ENCODE peak calls at places on chromosomes 2 and 18, in four cellular contexts. One of them, this sample, is unnamed.

GRCh38 chr2:185828326-185828725 is 89.7 kb downstream of the FSIP2 start:
- DNase-seq in HepG2: no peak
- DNase-seq in fibroblast of lung: no peak
- DNase-seq in HCT116: no peak
- DNase-seq in this sample: no peak

GRCh38 chr2:142989276-142990204 is 112.1 kb downstream of the KYNU start:
- DNase-seq in HCT116: peak; percentile 24
- DNase-seq in fibroblast of lung: peak; percentile 50
- DNase-seq in HepG2: peak; percentile 44
- DNase-seq in this sample: peak; percentile 39

GRCh38 chr2:146385031-146385430 is 1459.8 kb upstream of the ACVR2A start:
- DNase-seq in HepG2: no peak
- DNase-seq in fibroblast of lung: no peak
- DNase-seq in HCT116: no peak
- DNase-seq in this sample: no peak

GRCh38 chr18:50982086-50982801 is 14.4 kb downstream of the ELAC1 start:
- DNase-seq in fibroblast of lung: no peak
- DNase-seq in HCT116: no peak
- DNase-seq in HepG2: no peak
- DNase-seq in this sample: no peak

GRCh38 chr2:55616509-55617159 is 788 bp downstream of the PPP4R3B start:
- DNase-seq in HepG2: peak; percentile 65
- DNase-seq in fibroblast of lung: peak; percentile 65
- DNase-seq in HCT116: no peak
- DNase-seq in this sample: peak; percentile 46

GRCh38 chr18:79069792-79070151 is 578 bp downstream of the ATP9B start:
- DNase-seq in fibroblast of lung: no peak
- DNase-seq in HCT116: no peak
- DNase-seq in HepG2: no peak
- DNase-seq in this sample: no peak

GRCh38 chr2:79593237-79593867 is 80.5 kb downstream of the CTNNA2 start:
- DNase-seq in HCT116: no peak
- DNase-seq in HepG2: no peak
- DNase-seq in fibroblast of lung: no peak
- DNase-seq in this sample: no peak

GRCh38 chr2:104654813-104655212 is 199.1 kb upstream of the POU3F3 start:
- DNase-seq in HepG2: no peak
- DNase-seq in HCT116: no peak
- DNase-seq in fibroblast of lung: no peak
- DNase-seq in this sample: no peak

GRCh38 chr2:102049756-102050443 is 58.1 kb downstream of the IL1R2 start:
- DNase-seq in HCT116: no peak
- DNase-seq in HepG2: no peak
- DNase-seq in fibroblast of lung: peak; percentile 16
- DNase-seq in this sample: no peak

GRCh38 chr2:102053096-102053495 is 61.3 kb downstream of the IL1R2 start:
- DNase-seq in fibroblast of lung: no peak
- DNase-seq in HCT116: no peak
- DNase-seq in HepG2: peak; percentile 30
- DNase-seq in this sample: no peak

GRCh38 chr2:102050854-102051391 is 59.2 kb downstream of the IL1R2 start:
- DNase-seq in HepG2: peak; percentile 33
- DNase-seq in HCT116: no peak
- DNase-seq in fibroblast of lung: peak; percentile 87
- DNase-seq in this sample: no peak

GRCh38 chr2:102052367-102052764 is 60.6 kb downstream of the IL1R2 start:
- DNase-seq in HCT116: no peak
- DNase-seq in HepG2: no peak
- DNase-seq in fibroblast of lung: no peak
- DNase-seq in this sample: no peak

DNA sequence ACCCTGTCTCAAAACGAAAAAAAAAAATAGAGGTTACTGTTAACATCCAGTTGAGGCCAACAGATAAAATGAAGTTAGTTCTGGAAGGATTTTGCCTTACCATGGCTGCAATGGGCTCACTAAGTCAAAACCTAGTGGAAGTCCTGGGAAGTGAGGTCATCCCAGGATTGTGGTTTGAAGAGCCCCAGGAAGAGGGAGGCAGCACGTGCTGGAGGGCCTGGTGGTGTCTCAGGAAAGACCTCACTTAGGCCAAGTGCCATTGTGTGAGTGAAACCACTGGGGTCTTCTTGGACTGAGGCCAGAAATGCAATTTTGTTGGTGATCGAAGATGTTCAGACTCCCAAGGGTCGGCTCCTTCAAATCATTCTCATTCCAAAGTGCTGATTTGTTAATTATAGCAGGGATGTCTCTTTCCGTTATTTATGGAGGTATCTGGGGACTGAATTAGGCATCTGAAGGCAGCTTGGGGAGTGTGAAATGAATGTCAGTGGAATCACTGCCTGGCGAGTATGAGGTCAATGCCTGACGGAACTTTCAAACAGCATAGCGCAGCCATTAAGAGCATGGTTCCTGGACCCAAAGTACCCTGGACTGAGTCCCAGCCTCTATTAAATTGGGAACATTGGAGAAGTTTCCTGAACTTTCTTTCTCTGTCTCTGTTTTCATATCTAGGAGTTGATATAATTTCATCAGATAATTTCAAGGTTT is 60.1 kb downstream of the IL1R2 start:
- DNase-seq in HepG2: no peak
- DNase-seq in fibroblast of lung: peak; percentile 68
- DNase-seq in HCT116: no peak
- DNase-seq in this sample: no peak
- H3K4me1 ChIP-seq in HepG2: peaks cover 87% of the 10 kb centered on the region
- H3K4me1 ChIP-seq in fibroblast of lung: peaks cover 34% of the 10 kb centered on the region
- H3K4me1 ChIP-seq in HCT116: no peaks in the 10 kb centered on the region
- H3K4me1 ChIP-seq in this sample: no peaks in the 10 kb centered on the region

GRCh38 chr2:9004338-9005204 is 1.1 kb upstream of the MBOAT2 start:
- DNase-seq in HepG2: no peak
- DNase-seq in fibroblast of lung: peak; percentile 81
- DNase-seq in HCT116: no peak
- DNase-seq in this sample: no peak
- H2AFZ ChIP-seq in HepG2: no peak overlapping the region
- H2AFZ ChIP-seq in fibroblast of lung: peak overlapping the region; percentile 47
- H2AFZ ChIP-seq in HCT116: peak overlapping the region; percentile 13
- H2AFZ ChIP-seq in this sample: peak overlapping the region; percentile 97

GRCh38 chr2:43313642-43314017 is 87.2 kb upstream of the ZFP36L2 start:
- DNase-seq in HCT116: no peak
- DNase-seq in HepG2: no peak
- DNase-seq in fibroblast of lung: no peak
- DNase-seq in this sample: no peak
- H3K4me2 ChIP-seq in HCT116: peak overlapping the region; percentile 6
- H3K4me2 ChIP-seq in HepG2: peak overlapping the region; percentile 9
- H3K4me2 ChIP-seq in fibroblast of lung: no peak overlapping the region
- H3K4me2 ChIP-seq in this sample: no peak overlapping the region

DNA sequence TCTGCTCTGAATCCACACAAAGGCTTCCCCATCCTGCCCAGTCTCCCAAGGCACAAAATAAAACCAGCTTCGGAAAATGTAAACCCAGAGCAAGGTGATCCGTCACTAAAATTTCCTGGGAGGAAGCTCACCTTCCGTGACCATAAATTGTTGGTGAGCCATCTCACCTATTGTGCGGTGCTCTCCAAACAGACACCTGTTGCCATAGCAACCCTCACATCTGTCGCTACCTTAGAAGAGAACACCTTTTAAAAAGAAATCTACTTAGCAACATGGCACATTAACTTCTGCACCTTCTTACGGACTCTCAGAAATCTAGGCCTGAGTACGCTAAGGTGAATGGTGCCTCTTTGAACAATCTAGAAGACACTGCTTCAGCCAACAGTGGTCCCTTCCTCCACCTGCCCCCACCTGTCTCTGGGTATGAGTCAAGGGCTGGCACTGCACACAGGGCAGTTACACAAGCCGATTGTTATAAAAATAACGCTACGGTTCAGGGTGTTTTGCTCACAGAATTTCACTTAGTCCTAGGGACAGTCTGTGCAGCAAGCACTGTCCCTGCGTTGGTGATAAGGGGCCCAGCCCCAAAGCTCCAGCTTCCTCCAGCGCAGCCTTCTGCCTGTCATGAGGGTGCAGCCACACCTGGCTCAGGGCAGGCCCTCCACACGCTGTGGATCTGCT is 114.9 kb upstream of the ID2 start:
- DNase-seq in HepG2: no peak
- DNase-seq in fibroblast of lung: no peak
- DNase-seq in HCT116: no peak
- DNase-seq in this sample: no peak
- H3K4me1 ChIP-seq in HepG2: peaks cover 10% of the 10 kb centered on the region
- H3K4me1 ChIP-seq in fibroblast of lung: no peaks in the 10 kb centered on the region
- H3K4me1 ChIP-seq in HCT116: no peaks in the 10 kb centered on the region
- H3K4me1 ChIP-seq in this sample: no peaks in the 10 kb centered on the region

DNA sequence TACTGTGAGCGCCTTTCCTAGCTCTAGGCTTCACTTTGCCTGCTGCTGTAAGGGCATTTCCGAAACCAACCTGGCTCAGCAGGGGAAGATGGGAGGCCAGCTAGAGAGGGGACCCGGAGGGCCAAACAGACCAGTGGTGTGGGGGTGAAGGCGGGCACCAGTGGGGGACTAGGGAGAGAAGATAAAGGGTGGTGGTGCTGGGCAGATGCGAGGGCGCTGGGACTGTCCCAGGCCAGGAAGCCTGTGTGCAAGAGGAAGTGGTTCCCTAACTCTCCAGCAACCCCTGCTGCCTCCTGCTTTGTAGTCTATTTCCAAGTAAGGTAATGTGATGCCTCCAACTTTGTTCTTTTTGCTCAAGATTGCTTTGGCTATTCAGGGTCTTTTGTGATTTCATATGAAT is 73.1 kb downstream of the DNAH7 start:
- DNase-seq in fibroblast of lung: no peak
- DNase-seq in HCT116: no peak
- DNase-seq in HepG2: no peak
- DNase-seq in this sample: no peak
- H2AFZ ChIP-seq in fibroblast of lung: no peak overlapping the region
- H2AFZ ChIP-seq in HCT116: no peak overlapping the region
- H2AFZ ChIP-seq in HepG2: no peak overlapping the region
- H2AFZ ChIP-seq in this sample: no peak overlapping the region

GRCh38 chr2:238600506-238601432 is 174.0 kb downstream of the ASB1 start:
- DNase-seq in HepG2: no peak
- DNase-seq in fibroblast of lung: no peak
- DNase-seq in HCT116: no peak
- DNase-seq in this sample: no peak
- H3K4me2 ChIP-seq in HepG2: no peak overlapping the region
- H3K4me2 ChIP-seq in fibroblast of lung: peak overlapping the region; percentile 25
- H3K4me2 ChIP-seq in HCT116: no peak overlapping the region
- H3K4me2 ChIP-seq in this sample: no peak overlapping the region

GRCh38 chr2:160220001-160220400 is 19.9 kb upstream of the ITGB6 start:
- DNase-seq in fibroblast of lung: no peak
- DNase-seq in HCT116: no peak
- DNase-seq in HepG2: no peak
- DNase-seq in this sample: no peak
- H3K4me1 ChIP-seq in fibroblast of lung: peaks cover 21% of the 10 kb centered on the region
- H3K4me1 ChIP-seq in HCT116: peaks cover 64% of the 10 kb centered on the region
- H3K4me1 ChIP-seq in HepG2: peaks cover 38% of the 10 kb centered on the region
- H3K4me1 ChIP-seq in this sample: peaks cover 11% of the 10 kb centered on the region

GRCh38 chr2:130313812-130314334 is 28.8 kb upstream of the IMP4 start:
- DNase-seq in fibroblast of lung: no peak
- DNase-seq in HCT116: no peak
- DNase-seq in HepG2: no peak
- DNase-seq in this sample: no peak
- H2AFZ ChIP-seq in fibroblast of lung: no peak overlapping the region
- H2AFZ ChIP-seq in HCT116: no peak overlapping the region
- H2AFZ ChIP-seq in HepG2: no peak overlapping the region
- H2AFZ ChIP-seq in this sample: no peak overlapping the region

GRCh38 chr2:150312271-150312670 is 175.2 kb downstream of the RND3 start:
- DNase-seq in HCT116: no peak
- DNase-seq in fibroblast of lung: no peak
- DNase-seq in HepG2: no peak
- DNase-seq in this sample: no peak

GRCh38 chr2:150307258-150307657 is 180.2 kb downstream of the RND3 start:
- DNase-seq in fibroblast of lung: no peak
- DNase-seq in HepG2: no peak
- DNase-seq in HCT116: no peak
- DNase-seq in this sample: no peak

DNA sequence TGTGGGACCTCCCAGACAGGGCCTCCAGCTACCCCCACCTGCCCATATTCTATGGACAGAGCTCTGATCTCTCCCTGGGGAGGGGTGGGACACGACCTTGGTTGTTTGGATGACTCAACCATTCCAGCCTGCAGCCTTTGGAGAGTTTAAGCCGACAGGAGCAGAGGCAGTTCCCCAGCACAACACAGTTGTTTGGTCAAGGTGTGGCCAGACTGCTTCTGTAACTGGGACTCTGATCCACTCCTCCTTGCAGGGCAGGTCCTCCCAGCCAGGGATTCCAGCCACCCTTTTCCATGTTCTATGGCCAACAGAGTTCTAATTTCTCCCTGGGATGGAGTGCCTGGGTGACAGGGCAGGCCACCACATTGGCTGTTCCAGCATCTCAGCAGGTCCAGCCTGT is 177.8 kb downstream of the RND3 start:
- DNase-seq in HCT116: no peak
- DNase-seq in HepG2: no peak
- DNase-seq in fibroblast of lung: peak; percentile 28
- DNase-seq in this sample: no peak
- H3K4me2 ChIP-seq in HCT116: no peak overlapping the region
- H3K4me2 ChIP-seq in HepG2: no peak overlapping the region
- H3K4me2 ChIP-seq in fibroblast of lung: no peak overlapping the region
- H3K4me2 ChIP-seq in this sample: no peak overlapping the region